ENCODE peak calls at places on chromosomes 7 and 10, in six cellular contexts. H is HCT116, F is SK-N-SH, K is endothelial cell of umbilical vein, D is H1, U is GM12878. Y is an unnamed sample.

GRCh38 chr10:405648-406047 is 270.4 kb downstream of the ZMYND11 start:
- DNase-seq in H (no peak), F (no peak), K (no peak), D (no peak), U (no peak), Y (no peak)

GRCh38 chr10:11631890-11632587 is 20.6 kb upstream of the USP6NL start:
- DNase-seq in H (no peak), F (no peak), K (no peak), D (no peak), U (peak), Y (no peak)

GRCh38 chr10:93844979-93845626 is 48.7 kb upstream of the SLC35G1 start:
- DNase-seq in H (no peak), F (no peak), K (no peak), D (no peak), U (no peak), Y (no peak)

GRCh38 chr10:132098539-132099421 is 33.0 kb downstream of the JAKMIP3 start:
- DNase-seq in H (no peak), F (no peak), K (no peak), D (peak), U (no peak), Y (no peak)

GRCh38 chr7:50283206-50283605 is 21.3 kb upstream of the IKZF1 start:
- DNase-seq in H (no peak), F (no peak), K (no peak), D (no peak), U (no peak), Y (no peak)

GRCh38 chr7:37921340-37921805 is 933 bp downstream of the EPDR1 start:
- DNase-seq in H (no peak), F (peak), K (no peak), D (no peak), U (no peak), Y (no peak)

GRCh38 chr10:46544989-46545791 is 11.3 kb downstream of the GPRIN2 start:
- DNase-seq in H (peak), F (peak), K (no peak), D (no peak), U (no peak), Y (no peak)

GRCh38 chr7:76386691-76387260 is 22.7 kb downstream of the SSC4D start:
- DNase-seq in H (no peak), F (no peak), K (no peak), D (no peak), U (no peak), Y (no peak)

GRCh38 chr7:15459018-15459621 is 102.7 kb downstream of the AGMO start:
- DNase-seq in H (no peak), F (no peak), K (no peak), D (no peak), U (no peak), Y (peak)

GRCh38 chr10:14325325-14325955 is 5.3 kb downstream of the FRMD4A start:
- DNase-seq in H (peak), F (no peak), K (peak), D (peak), U (no peak), Y (no peak)

GRCh38 chr7:139949629-139950028 is 113.1 kb downstream of the PARP12 start:
- DNase-seq in H (no peak), F (no peak), K (no peak), D (no peak), U (no peak), Y (no peak)

GRCh38 chr10:44828515-44829142 is 82.5 kb upstream of the TMEM72 start:
- DNase-seq in H (no peak), F (no peak), K (no peak), D (no peak), U (no peak), Y (no peak)

GRCh38 chr7:123154231-123154860 is 45.4 kb downstream of the SLC13A1 start:
- DNase-seq in H (peak), F (peak), K (peak), D (peak), U (peak), Y (peak)

GRCh38 chr7:78179211-78179610 is 380.6 kb downstream of the PHTF2 start:
- DNase-seq in H (no peak), F (no peak), K (no peak), D (no peak), U (no peak), Y (no peak)

GRCh38 chr7:114426824-114427223 is 12.2 kb downstream of the FOXP2 start:
- DNase-seq in H (peak), F (no peak), K (peak), D (no peak), U (no peak), Y (no peak)

GRCh38 chr10:14022954-14023353 is 307.8 kb downstream of the FRMD4A start:
- DNase-seq in H (no peak), F (no peak), K (no peak), D (no peak), U (no peak), Y (no peak)

GRCh38 chr10:72132854-72133253 is 44.5 kb upstream of the SPOCK2 start:
- DNase-seq in H (no peak), F (no peak), K (no peak), D (no peak), U (peak), Y (no peak)

GRCh38 chr7:19526639-19527038 is 182.2 kb downstream of the POLR1F start:
- DNase-seq in H (no peak), F (no peak), K (no peak), D (no peak), U (no peak), Y (no peak)

GRCh38 chr10:77004917-77005564 is 632.6 kb downstream of the KCNMA1 start:
- DNase-seq in H (peak), F (peak), K (peak), D (peak), U (no peak), Y (peak)

GRCh38 chr7:98771519-98772241 is 98.1 kb downstream of the TMEM130 start:
- DNase-seq in H (no peak), F (no peak), K (no peak), D (no peak), U (peak), Y (peak)

GRCh38 chr7:97020601-97021442 is 3.8 kb downstream of the DLX5 start:
- DNase-seq in H (no peak), F (no peak), K (no peak), D (peak), U (no peak), Y (no peak)
- H3K9ac ChIP-seq in H (no peak), F (no peak), K (no peak), D (no peak), U (no peak), Y (no peak)

GRCh38 chr7:31492086-31492485 is 21.8 kb upstream of the ITPRID1 start:
- DNase-seq in H (no peak), F (no peak), K (no peak), D (no peak), U (no peak), Y (no peak)

GRCh38 chr7:31494421-31494820 is 19.5 kb upstream of the ITPRID1 start:
- DNase-seq in H (no peak), F (no peak), K (no peak), D (no peak), U (no peak), Y (no peak)

GRCh38 chr7:31497501-31497900 is 16.4 kb upstream of the ITPRID1 start:
- DNase-seq in H (no peak), F (no peak), K (no peak), D (no peak), U (no peak), Y (no peak)

GRCh38 chr7:31495653-31496052 is 18.2 kb upstream of the ITPRID1 start:
- DNase-seq in H (no peak), F (no peak), K (no peak), D (no peak), U (no peak), Y (no peak)

GRCh38 chr7:31493714-31494181 is 20.1 kb upstream of the ITPRID1 start:
- DNase-seq in H (no peak), F (no peak), K (no peak), D (no peak), U (no peak), Y (no peak)
- TF ChIP-seq POLR2AphosphoS5 in H (no peak), F (no peak), K (no peak), D (no peak), U (no peak), Y (no peak)

GRCh38 chr7:104963378-104963990 is 50.5 kb upstream of the KMT2E start:
- DNase-seq in H (no peak), F (no peak), K (no peak), D (no peak), U (no peak), Y (no peak)

GRCh38 chr7:104964626-104965236 is 49.3 kb upstream of the KMT2E start:
- DNase-seq in H (no peak), F (no peak), K (peak), D (no peak), U (no peak), Y (no peak)

GRCh38 chr7:104966022-104966421 is 48.0 kb upstream of the KMT2E start:
- DNase-seq in H (no peak), F (no peak), K (no peak), D (no peak), U (no peak), Y (no peak)

GRCh38 chr7:104962781-104963180 is 51.2 kb upstream of the KMT2E start:
- DNase-seq in H (no peak), F (no peak), K (no peak), D (no peak), U (no peak), Y (no peak)

DNA sequence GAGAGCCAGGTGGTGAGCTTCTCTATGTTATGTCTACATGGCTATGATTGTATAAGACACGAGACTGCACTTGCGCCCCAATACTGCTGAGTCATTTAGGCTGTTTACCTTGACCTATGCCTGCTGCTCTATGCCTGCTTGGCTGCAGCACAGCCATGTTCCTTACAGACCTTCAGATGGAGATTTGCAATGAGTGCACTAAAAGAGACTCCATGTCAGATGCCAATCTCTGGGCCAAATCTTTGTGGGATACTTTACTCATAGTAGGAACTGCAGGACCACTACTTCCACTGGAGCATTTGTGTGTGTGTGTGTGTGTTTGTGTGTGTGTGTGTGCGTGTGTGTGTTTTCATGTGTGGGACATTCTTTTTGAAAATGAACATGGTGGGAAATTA is 50.0 kb upstream of the KMT2E start:
- DNase-seq in H (no peak), F (no peak), K (peak), D (no peak), U (no peak), Y (no peak)
- H3K9ac ChIP-seq in H (no peak), F (no peak), K (peak), D (no peak), U (no peak), Y (no peak)

GRCh38 chr10:121027390-121027789 is 176.2 kb downstream of the WDR11 start:
- DNase-seq in H (no peak), F (peak), K (no peak), D (no peak), U (no peak), Y (no peak)
- TF ChIP-seq POLR2AphosphoS5 in H (no peak), F (no peak), K (no peak), D (no peak), U (no peak), Y (no peak)

GRCh38 chr7:105623906-105624305 is 42.6 kb upstream of the EFCAB10 start:
- DNase-seq in H (no peak), F (no peak), K (no peak), D (no peak), U (no peak), Y (no peak)

GRCh38 chr7:105619590-105619989 is 38.3 kb upstream of the EFCAB10 start:
- DNase-seq in H (no peak), F (no peak), K (no peak), D (no peak), U (no peak), Y (no peak)

GRCh38 chr7:105622114-105622731 is 40.9 kb upstream of the EFCAB10 start:
- DNase-seq in H (no peak), F (no peak), K (no peak), D (no peak), U (no peak), Y (no peak)

GRCh38 chr7:105623378-105623777 is 42.1 kb upstream of the EFCAB10 start:
- DNase-seq in H (no peak), F (no peak), K (no peak), D (no peak), U (no peak), Y (no peak)

GRCh38 chr7:105621617-105622016 is 40.3 kb upstream of the EFCAB10 start:
- DNase-seq in H (no peak), F (no peak), K (peak), D (no peak), U (no peak), Y (no peak)
- H3K9ac ChIP-seq in H (no peak), F (no peak), K (no peak), D (no peak), U (no peak), Y (no peak)

DNA sequence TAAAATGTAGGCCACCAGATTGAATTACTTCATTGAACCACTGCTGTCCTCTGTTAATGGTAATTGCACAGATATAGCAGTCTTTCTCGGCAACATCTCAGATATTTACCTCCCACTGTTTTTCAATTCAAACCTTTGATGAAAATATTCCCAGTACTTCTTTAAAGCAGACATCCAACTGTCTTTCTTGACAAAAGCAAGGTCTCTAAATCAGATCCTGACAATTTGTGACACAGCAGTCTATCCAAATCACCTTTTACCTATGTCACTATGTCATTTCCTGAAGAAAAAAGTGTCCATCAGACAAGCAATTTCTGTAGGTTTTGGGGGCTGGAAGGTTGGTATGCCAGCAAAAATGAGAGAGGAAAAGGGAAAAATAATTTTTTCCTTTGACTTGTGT is 555.7 kb downstream of the AUTS2 start:
- DNase-seq in H (no peak), F (no peak), K (no peak), D (no peak), U (no peak), Y (no peak)
- TF ChIP-seq POLR2AphosphoS5 in H (no peak), F (no peak), K (no peak), D (no peak), U (no peak), Y (no peak)

DNA sequence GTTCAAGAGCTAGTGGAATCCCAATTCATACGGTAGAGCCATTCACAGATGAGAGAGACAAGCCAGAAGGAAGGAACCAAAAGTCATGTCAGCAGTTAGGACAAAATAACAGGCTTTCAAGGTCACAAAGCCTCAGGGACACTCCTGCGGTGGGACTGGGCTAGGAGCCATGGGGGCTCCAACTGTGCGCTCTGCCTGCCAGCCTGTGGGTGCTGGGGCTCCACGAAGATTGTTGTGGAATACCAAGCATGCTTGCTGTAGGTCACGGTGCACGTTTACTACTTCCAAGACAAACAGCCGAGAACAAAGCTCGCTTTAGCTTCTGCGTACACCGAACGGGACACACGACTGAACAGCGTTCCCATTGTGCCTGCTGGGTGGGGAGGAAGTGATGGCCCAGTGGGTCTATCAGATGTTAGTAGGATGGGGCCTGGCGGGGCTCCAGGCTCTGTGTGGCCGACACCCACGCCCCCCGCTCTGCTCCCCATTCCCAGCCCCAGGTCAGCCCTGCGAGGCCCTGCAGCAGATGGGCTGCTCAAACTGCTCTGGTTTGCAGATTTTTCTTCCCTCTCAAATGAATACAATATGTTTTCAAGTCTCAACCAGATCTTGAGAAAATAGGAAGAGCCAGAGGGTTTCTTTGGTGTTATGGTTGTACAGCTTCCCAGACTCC is 158.9 kb downstream of the EGFR start:
- DNase-seq in H (no peak), F (peak), K (no peak), D (no peak), U (no peak), Y (no peak)
- H3K9ac ChIP-seq in H (no peak), F (no peak), K (no peak), D (no peak), U (no peak), Y (no peak)

GRCh38 chr7:116547347-116547746 is 22.5 kb downstream of the CAV1 start:
- DNase-seq in H (no peak), F (no peak), K (no peak), D (no peak), U (no peak), Y (no peak)
- TF ChIP-seq POLR2AphosphoS5 in H (no peak), F (peak), K (no peak), D (no peak), U (no peak), Y (no peak)

GRCh38 chr7:105389090-105389650 is 449 bp upstream of the SRPK2 start:
- DNase-seq in H (peak), F (no peak), K (peak), D (peak), U (no peak), Y (no peak)
- H3K9ac ChIP-seq in H (peak), F (peak), K (peak), D (no peak), U (no peak), Y (peak)